ENCODE peak calls at places on chromosome 12, in four cellular contexts. One of them, this sample, is unnamed.

GRCh38 chr12:108629824-108630476 is 3.7 kb downstream of the SELPLG start:
- DNase-seq in thyroid gland: no peak
- DNase-seq in adrenal gland: peak
- DNase-seq in prostate gland: no peak
- DNase-seq in this sample: no peak

GRCh38 chr12:47715877-47716548 is 9.3 kb downstream of the ENDOU start:
- DNase-seq in thyroid gland: no peak
- DNase-seq in adrenal gland: no peak
- DNase-seq in prostate gland: no peak
- DNase-seq in this sample: no peak

GRCh38 chr12:25829192-25829591 is 129.3 kb upstream of the RASSF8 start:
- DNase-seq in thyroid gland: no peak
- DNase-seq in adrenal gland: no peak
- DNase-seq in prostate gland: peak
- DNase-seq in this sample: peak

GRCh38 chr12:51323317-51323960 is 535 bp downstream of the BIN2 start:
- DNase-seq in thyroid gland: no peak
- DNase-seq in adrenal gland: no peak
- DNase-seq in prostate gland: no peak
- DNase-seq in this sample: no peak

GRCh38 chr12:132222096-132222807 is 78.0 kb downstream of the NOC4L start:
- DNase-seq in thyroid gland: peak
- DNase-seq in adrenal gland: no peak
- DNase-seq in prostate gland: no peak
- DNase-seq in this sample: no peak

GRCh38 chr12:6772729-6773661 is 675 bp downstream of the LAG3 start:
- DNase-seq in thyroid gland: no peak
- DNase-seq in adrenal gland: no peak
- DNase-seq in prostate gland: no peak
- DNase-seq in this sample: no peak

GRCh38 chr12:69932154-69932553 is 107.1 kb downstream of the MYRFL start:
- DNase-seq in thyroid gland: no peak
- DNase-seq in adrenal gland: no peak
- DNase-seq in prostate gland: no peak
- DNase-seq in this sample: no peak

GRCh38 chr12:27332407-27333310 is at the start of gene BMAL2:
- DNase-seq in thyroid gland: peak
- DNase-seq in adrenal gland: peak
- DNase-seq in prostate gland: no peak
- DNase-seq in this sample: peak

GRCh38 chr12:130198026-130198662 is 35.9 kb downstream of the FZD10 start:
- DNase-seq in thyroid gland: no peak
- DNase-seq in adrenal gland: no peak
- DNase-seq in prostate gland: no peak
- DNase-seq in this sample: no peak

GRCh38 chr12:129550353-129550752 is 353.5 kb downstream of the TMEM132D start:
- DNase-seq in thyroid gland: no peak
- DNase-seq in adrenal gland: no peak
- DNase-seq in prostate gland: no peak
- DNase-seq in this sample: no peak

GRCh38 chr12:105935981-105936380 is 202.8 kb downstream of the NUAK1 start:
- DNase-seq in thyroid gland: no peak
- DNase-seq in adrenal gland: no peak
- DNase-seq in prostate gland: no peak
- DNase-seq in this sample: no peak

GRCh38 chr12:26077915-26078314 is 46.9 kb downstream of the BHLHE41 start:
- DNase-seq in thyroid gland: no peak
- DNase-seq in adrenal gland: no peak
- DNase-seq in prostate gland: no peak
- DNase-seq in this sample: no peak

GRCh38 chr12:95553202-95553943 is 2.1 kb upstream of the USP44 start:
- DNase-seq in thyroid gland: no peak
- DNase-seq in adrenal gland: no peak
- DNase-seq in prostate gland: no peak
- DNase-seq in this sample: no peak

GRCh38 chr12:95551913-95552516 is 739 bp upstream of the USP44 start:
- DNase-seq in thyroid gland: no peak
- DNase-seq in adrenal gland: no peak
- DNase-seq in prostate gland: no peak
- DNase-seq in this sample: no peak

GRCh38 chr12:95549392-95550084 is 1.7 kb downstream of the USP44 start:
- DNase-seq in thyroid gland: no peak
- DNase-seq in adrenal gland: no peak
- DNase-seq in prostate gland: no peak
- DNase-seq in this sample: no peak

GRCh38 chr12:95548539-95549391 is 2.5 kb downstream of the USP44 start:
- DNase-seq in thyroid gland: peak
- DNase-seq in adrenal gland: peak
- DNase-seq in prostate gland: peak
- DNase-seq in this sample: no peak

GRCh38 chr12:95551305-95551704 is at the start of gene USP44:
- DNase-seq in thyroid gland: no peak
- DNase-seq in adrenal gland: no peak
- DNase-seq in prostate gland: no peak
- DNase-seq in this sample: no peak
- TF ChIP-seq POLR2A in thyroid gland: no peak
- TF ChIP-seq POLR2A in adrenal gland: no peak
- TF ChIP-seq POLR2A in prostate gland: no peak
- TF ChIP-seq POLR2A in this sample: no peak

GRCh38 chr12:56189336-56189917 is at the start of gene SMARCC2:
- DNase-seq in thyroid gland: peak
- DNase-seq in adrenal gland: peak
- DNase-seq in prostate gland: peak
- DNase-seq in this sample: peak
- TF ChIP-seq POLR2A in thyroid gland: no peak
- TF ChIP-seq POLR2A in adrenal gland: no peak
- TF ChIP-seq POLR2A in prostate gland: peak
- TF ChIP-seq POLR2A in this sample: peak

DNA sequence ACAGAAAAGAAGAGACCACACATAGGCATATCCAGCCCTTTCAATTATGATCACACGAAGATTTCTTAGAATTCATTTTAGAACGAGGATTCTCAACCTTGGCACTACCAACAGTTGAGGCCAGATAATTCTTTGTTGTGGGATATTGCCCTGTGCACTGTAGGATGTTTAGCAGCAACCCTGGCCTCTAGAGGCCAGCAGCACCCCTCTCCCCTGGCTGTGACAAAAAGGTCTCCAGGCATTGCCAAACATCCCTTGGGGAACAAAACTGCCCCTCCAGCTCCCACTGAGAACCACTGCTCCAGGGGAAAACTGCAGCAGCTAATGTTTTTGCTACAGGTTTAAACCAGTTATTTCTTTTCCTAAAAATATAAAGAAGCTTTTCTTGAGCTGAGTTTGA is 7.1 kb downstream of the NT5DC3 start:
- DNase-seq in thyroid gland: no peak
- DNase-seq in adrenal gland: no peak
- DNase-seq in prostate gland: no peak
- DNase-seq in this sample: no peak
- TF ChIP-seq POLR2A in thyroid gland: no peak
- TF ChIP-seq POLR2A in adrenal gland: no peak
- TF ChIP-seq POLR2A in prostate gland: no peak
- TF ChIP-seq POLR2A in this sample: no peak

DNA sequence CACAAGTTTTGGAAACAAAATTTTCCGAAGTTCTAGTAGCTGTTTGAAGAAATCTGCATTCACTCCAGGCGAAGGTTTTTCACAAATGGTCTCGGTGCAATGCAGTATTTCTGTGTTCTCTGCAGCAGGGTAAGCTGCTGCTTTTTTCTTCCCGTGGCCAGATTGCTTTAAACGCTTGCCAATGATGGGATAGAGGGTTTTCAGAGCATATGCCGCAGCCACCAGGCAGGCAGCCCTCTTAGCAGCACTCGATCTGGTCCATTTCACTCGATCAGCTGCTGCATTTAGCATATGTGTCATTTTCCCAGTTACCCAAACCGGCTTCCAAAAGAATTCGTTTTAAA is 315 bp downstream of the ABCD2 start:
- DNase-seq in thyroid gland: no peak
- DNase-seq in adrenal gland: no peak
- DNase-seq in prostate gland: no peak
- DNase-seq in this sample: no peak
- TF ChIP-seq POLR2A in thyroid gland: no peak
- TF ChIP-seq POLR2A in adrenal gland: no peak
- TF ChIP-seq POLR2A in prostate gland: no peak
- TF ChIP-seq POLR2A in this sample: no peak

GRCh38 chr12:119876761-119877638 is at the start of gene CIT:
- DNase-seq in thyroid gland: peak
- DNase-seq in adrenal gland: peak
- DNase-seq in prostate gland: peak
- DNase-seq in this sample: peak
- TF ChIP-seq POLR2A in thyroid gland: no peak
- TF ChIP-seq POLR2A in adrenal gland: no peak
- TF ChIP-seq POLR2A in prostate gland: no peak
- TF ChIP-seq POLR2A in this sample: peak

GRCh38 chr12:57111046-57111698 is at the start of gene STAT6:
- DNase-seq in thyroid gland: peak
- DNase-seq in adrenal gland: peak
- DNase-seq in prostate gland: peak
- DNase-seq in this sample: no peak
- TF ChIP-seq POLR2A in thyroid gland: peak
- TF ChIP-seq POLR2A in adrenal gland: peak
- TF ChIP-seq POLR2A in prostate gland: peak
- TF ChIP-seq POLR2A in this sample: no peak

This sample was measured in H54.